ENCODE peak calls at places on chromosomes 16 and 17, in five cellular contexts. One of them, this sample, is unnamed. For H3K27me3, the result is how much of the 10 kb centered on the place peaks cover.

GRCh38 chr17:45841883-45842525 is 2.7 kb upstream of the SPPL2C start:
- DNase-seq in GM23338: no peak
- DNase-seq in ovary: no peak
- DNase-seq in HCT116: no peak
- DNase-seq in left ventricle myocardium inferior: no peak
- DNase-seq in this sample: no peak

GRCh38 chr17:41026668-41027471 is at the start of gene KRTAP1-5:
- DNase-seq in ovary: no peak
- DNase-seq in GM23338: no peak
- DNase-seq in HCT116: no peak
- DNase-seq in left ventricle myocardium inferior: no peak
- DNase-seq in this sample: no peak

GRCh38 chr16:84583995-84584394 is 33.9 kb downstream of the COTL1 start:
- DNase-seq in GM23338: no peak
- DNase-seq in left ventricle myocardium inferior: no peak
- DNase-seq in HCT116: no peak
- DNase-seq in ovary: no peak
- DNase-seq in this sample: no peak

GRCh38 chr16:30628628-30629342 is 18.6 kb upstream of the ZNF689 start:
- DNase-seq in ovary: peak
- DNase-seq in left ventricle myocardium inferior: peak
- DNase-seq in HCT116: peak
- DNase-seq in GM23338: peak
- DNase-seq in this sample: peak

GRCh38 chr16:68079616-68080344 is 5.4 kb upstream of the NFATC3 start:
- DNase-seq in GM23338: no peak
- DNase-seq in ovary: peak
- DNase-seq in HCT116: no peak
- DNase-seq in left ventricle myocardium inferior: peak
- DNase-seq in this sample: peak

GRCh38 chr17:846901-847777 is 65.0 kb downstream of the MRM3 start:
- DNase-seq in HCT116: no peak
- DNase-seq in ovary: no peak
- DNase-seq in left ventricle myocardium inferior: no peak
- DNase-seq in GM23338: no peak
- DNase-seq in this sample: no peak

GRCh38 chr17:2885751-2886150 is 89.5 kb downstream of the RAP1GAP2 start:
- DNase-seq in ovary: no peak
- DNase-seq in HCT116: no peak
- DNase-seq in GM23338: no peak
- DNase-seq in left ventricle myocardium inferior: no peak
- DNase-seq in this sample: peak

GRCh38 chr16:55179858-55180585 is 144.0 kb upstream of the IRX6 start:
- DNase-seq in HCT116: no peak
- DNase-seq in left ventricle myocardium inferior: no peak
- DNase-seq in GM23338: no peak
- DNase-seq in ovary: no peak
- DNase-seq in this sample: no peak

GRCh38 chr17:44972953-44973352 is 4.8 kb upstream of the C1QL1 start:
- DNase-seq in left ventricle myocardium inferior: no peak
- DNase-seq in ovary: no peak
- DNase-seq in HCT116: no peak
- DNase-seq in GM23338: no peak
- DNase-seq in this sample: no peak

GRCh38 chr16:74153773-74154172 is 142.8 kb upstream of the PSMD7 start:
- DNase-seq in GM23338: no peak
- DNase-seq in ovary: no peak
- DNase-seq in left ventricle myocardium inferior: no peak
- DNase-seq in HCT116: no peak
- DNase-seq in this sample: no peak

GRCh38 chr16:30524575-30525571 is 1.5 kb downstream of the ZNF768 start:
- DNase-seq in HCT116: no peak
- DNase-seq in left ventricle myocardium inferior: no peak
- DNase-seq in GM23338: no peak
- DNase-seq in ovary: peak
- DNase-seq in this sample: no peak

GRCh38 chr16:84058211-84058610 is 15.6 kb upstream of the SLC38A8 start:
- DNase-seq in ovary: peak
- DNase-seq in GM23338: no peak
- DNase-seq in left ventricle myocardium inferior: no peak
- DNase-seq in HCT116: no peak
- DNase-seq in this sample: no peak

GRCh38 chr16:50537533-50538290 is 10.5 kb upstream of the NKD1 start:
- DNase-seq in HCT116: no peak
- DNase-seq in left ventricle myocardium inferior: no peak
- DNase-seq in ovary: no peak
- DNase-seq in GM23338: no peak
- DNase-seq in this sample: no peak

GRCh38 chr17:2695243-2695960 is 16.2 kb downstream of the CLUH start:
- DNase-seq in left ventricle myocardium inferior: no peak
- DNase-seq in GM23338: no peak
- DNase-seq in HCT116: no peak
- DNase-seq in ovary: peak
- DNase-seq in this sample: no peak

GRCh38 chr17:9987779-9988585 is 82.9 kb upstream of the RCVRN start:
- DNase-seq in ovary: peak
- DNase-seq in left ventricle myocardium inferior: peak
- DNase-seq in HCT116: no peak
- DNase-seq in GM23338: peak
- DNase-seq in this sample: peak

GRCh38 chr16:11681977-11682654 is 13.9 kb downstream of the SNN start:
- DNase-seq in left ventricle myocardium inferior: no peak
- DNase-seq in ovary: no peak
- DNase-seq in HCT116: no peak
- DNase-seq in GM23338: no peak
- DNase-seq in this sample: no peak

GRCh38 chr16:17348826-17349225 is 121.9 kb downstream of the XYLT1 start:
- DNase-seq in GM23338: no peak
- DNase-seq in HCT116: no peak
- DNase-seq in ovary: no peak
- DNase-seq in left ventricle myocardium inferior: no peak
- DNase-seq in this sample: no peak

GRCh38 chr17:19411641-19412040 is 609 bp downstream of the RNF112 start:
- DNase-seq in left ventricle myocardium inferior: no peak
- DNase-seq in ovary: no peak
- DNase-seq in GM23338: peak
- DNase-seq in HCT116: no peak
- DNase-seq in this sample: peak

GRCh38 chr16:58495861-58496331 is 4.0 kb upstream of the NDRG4 start:
- DNase-seq in HCT116: no peak
- DNase-seq in ovary: no peak
- DNase-seq in left ventricle myocardium inferior: no peak
- DNase-seq in GM23338: no peak
- DNase-seq in this sample: peak

GRCh38 chr17:12927001-12927400 is 90.8 kb downstream of the ELAC2 start:
- DNase-seq in HCT116: no peak
- DNase-seq in GM23338: no peak
- DNase-seq in left ventricle myocardium inferior: no peak
- DNase-seq in ovary: no peak
- DNase-seq in this sample: no peak

GRCh38 chr17:21530311-21530710 is 154.2 kb downstream of the KCNJ12 start:
- DNase-seq in GM23338: no peak
- DNase-seq in left ventricle myocardium inferior: no peak
- DNase-seq in HCT116: no peak
- DNase-seq in ovary: no peak
- DNase-seq in this sample: no peak

GRCh38 chr17:15744885-15745284 is 12.8 kb downstream of the TBC1D26 start:
- DNase-seq in ovary: no peak
- DNase-seq in HCT116: no peak
- DNase-seq in GM23338: peak
- DNase-seq in left ventricle myocardium inferior: no peak
- DNase-seq in this sample: peak

GRCh38 chr17:76866774-76867577 is 1.2 kb upstream of the MGAT5B start:
- DNase-seq in ovary: no peak
- DNase-seq in HCT116: no peak
- DNase-seq in left ventricle myocardium inferior: no peak
- DNase-seq in GM23338: no peak
- DNase-seq in this sample: no peak

GRCh38 chr17:75181608-75182318 is 996 bp downstream of the SUMO2 start:
- DNase-seq in left ventricle myocardium inferior: peak
- DNase-seq in GM23338: peak
- DNase-seq in ovary: no peak
- DNase-seq in HCT116: no peak
- DNase-seq in this sample: peak

GRCh38 chr17:66673668-66674276 is 161.1 kb upstream of the CACNG5 start:
- DNase-seq in ovary: peak
- DNase-seq in left ventricle myocardium inferior: no peak
- DNase-seq in HCT116: peak
- DNase-seq in GM23338: peak
- DNase-seq in this sample: peak

GRCh38 chr16:88667496-88667895 is 4.6 kb upstream of the MVD start:
- DNase-seq in ovary: no peak
- DNase-seq in HCT116: no peak
- DNase-seq in left ventricle myocardium inferior: no peak
- DNase-seq in GM23338: no peak
- DNase-seq in this sample: no peak

GRCh38 chr16:11614587-11615175 is 28.0 kb upstream of the LITAF start:
- DNase-seq in GM23338: no peak
- DNase-seq in left ventricle myocardium inferior: no peak
- DNase-seq in ovary: no peak
- DNase-seq in HCT116: no peak
- DNase-seq in this sample: no peak

GRCh38 chr16:21116148-21116693 is 34.4 kb downstream of the DNAH3 start:
- DNase-seq in left ventricle myocardium inferior: no peak
- DNase-seq in HCT116: no peak
- DNase-seq in ovary: no peak
- DNase-seq in GM23338: peak
- DNase-seq in this sample: no peak
- H3K4me3 ChIP-seq in left ventricle myocardium inferior: peak
- H3K4me3 ChIP-seq in HCT116: no peak
- H3K4me3 ChIP-seq in ovary: no peak
- H3K4me3 ChIP-seq in GM23338: peak
- H3K4me3 ChIP-seq in this sample: no peak

GRCh38 chr17:36939059-36939943 is 2.0 kb downstream of the LHX1 start:
- DNase-seq in GM23338: no peak
- DNase-seq in left ventricle myocardium inferior: no peak
- DNase-seq in ovary: no peak
- DNase-seq in HCT116: no peak
- DNase-seq in this sample: peak
- H3K27me3 ChIP-seq in GM23338: half or more
- H3K27me3 ChIP-seq in left ventricle myocardium inferior: half or more
- H3K27me3 ChIP-seq in ovary: under half
- H3K27me3 ChIP-seq in HCT116: under half
- H3K27me3 ChIP-seq in this sample: half or more

GRCh38 chr16:27109666-27110523 is 43.2 kb downstream of the C16orf82 start:
- DNase-seq in GM23338: peak
- DNase-seq in ovary: peak
- DNase-seq in HCT116: no peak
- DNase-seq in left ventricle myocardium inferior: peak
- DNase-seq in this sample: peak
- H3K4me3 ChIP-seq in GM23338: peak
- H3K4me3 ChIP-seq in ovary: peak
- H3K4me3 ChIP-seq in HCT116: peak
- H3K4me3 ChIP-seq in left ventricle myocardium inferior: peak
- H3K4me3 ChIP-seq in this sample: peak

GRCh38 chr16:56551796-56552738 is 12.8 kb upstream of the MT4 start:
- DNase-seq in GM23338: no peak
- DNase-seq in ovary: no peak
- DNase-seq in HCT116: no peak
- DNase-seq in left ventricle myocardium inferior: no peak
- DNase-seq in this sample: no peak
- H3K27me3 ChIP-seq in GM23338: under half
- H3K27me3 ChIP-seq in ovary: under half
- H3K27me3 ChIP-seq in HCT116: under half
- H3K27me3 ChIP-seq in left ventricle myocardium inferior: under half
- H3K27me3 ChIP-seq in this sample: under half

DNA sequence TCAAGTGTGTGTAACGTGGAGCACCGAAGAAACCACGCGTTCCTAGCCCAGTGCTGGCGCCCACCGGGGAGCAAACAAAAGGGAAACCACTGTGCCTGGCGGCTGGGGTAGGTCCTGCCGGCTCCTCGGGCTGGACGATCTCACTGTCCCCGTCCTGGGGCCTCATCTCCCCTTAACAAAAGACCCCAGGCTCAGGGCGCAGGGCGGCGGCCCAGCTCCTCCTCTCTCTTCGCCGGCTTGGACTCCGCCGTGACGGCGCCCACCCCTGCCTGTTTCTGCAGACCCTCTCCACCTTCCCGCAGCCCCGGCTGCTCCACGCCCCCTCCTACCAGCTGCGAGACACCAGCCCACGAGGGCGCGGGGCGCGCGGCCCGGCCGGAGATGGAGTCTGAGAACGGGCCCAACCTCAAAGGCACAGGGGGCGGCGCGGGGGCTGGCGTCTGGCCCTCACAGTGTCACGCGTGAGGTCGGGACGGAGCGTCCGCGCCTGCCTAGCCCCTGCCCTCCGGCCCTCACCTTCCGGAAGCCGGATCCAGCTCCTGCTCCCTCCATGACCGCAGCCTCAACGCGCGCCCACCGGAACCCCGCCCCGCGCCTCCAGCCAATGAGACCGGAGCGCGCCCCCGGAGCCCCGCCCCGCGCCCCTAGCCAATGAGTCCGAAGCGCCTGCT is at the start of gene CENPX:
- DNase-seq in left ventricle myocardium inferior: no peak
- DNase-seq in ovary: no peak
- DNase-seq in HCT116: no peak
- DNase-seq in GM23338: no peak
- DNase-seq in this sample: peak
- H3K4me3 ChIP-seq in left ventricle myocardium inferior: peak
- H3K4me3 ChIP-seq in ovary: peak
- H3K4me3 ChIP-seq in HCT116: peak
- H3K4me3 ChIP-seq in GM23338: peak
- H3K4me3 ChIP-seq in this sample: peak

GRCh38 chr17:7732981-7733557 is 15.5 kb downstream of the DNAH2 start:
- DNase-seq in GM23338: no peak
- DNase-seq in left ventricle myocardium inferior: no peak
- DNase-seq in ovary: no peak
- DNase-seq in HCT116: no peak
- DNase-seq in this sample: no peak

GRCh38 chr17:7742729-7743128 is 25.2 kb downstream of the DNAH2 start:
- DNase-seq in left ventricle myocardium inferior: no peak
- DNase-seq in HCT116: no peak
- DNase-seq in GM23338: no peak
- DNase-seq in ovary: no peak
- DNase-seq in this sample: no peak

GRCh38 chr17:7739746-7740145 is 22.2 kb downstream of the DNAH2 start:
- DNase-seq in HCT116: no peak
- DNase-seq in GM23338: no peak
- DNase-seq in left ventricle myocardium inferior: no peak
- DNase-seq in ovary: no peak
- DNase-seq in this sample: no peak

GRCh38 chr17:7740481-7741001 is 23.0 kb downstream of the DNAH2 start:
- DNase-seq in HCT116: no peak
- DNase-seq in left ventricle myocardium inferior: peak
- DNase-seq in ovary: peak
- DNase-seq in GM23338: no peak
- DNase-seq in this sample: no peak

GRCh38 chr17:7737601-7738000 is 20.1 kb downstream of the DNAH2 start:
- DNase-seq in HCT116: no peak
- DNase-seq in left ventricle myocardium inferior: no peak
- DNase-seq in ovary: no peak
- DNase-seq in GM23338: no peak
- DNase-seq in this sample: no peak
- H3K27me3 ChIP-seq in HCT116: under half
- H3K27me3 ChIP-seq in left ventricle myocardium inferior: half or more
- H3K27me3 ChIP-seq in ovary: under half
- H3K27me3 ChIP-seq in GM23338: under half
- H3K27me3 ChIP-seq in this sample: under half

This sample was measured in H7.